ENCODE peak calls at places on chromosomes 5 and 9, in five cellular contexts. One of them, this sample, is unnamed.

GRCh38 chr5:58974083-58974482 is 391.2 kb downstream of the RAB3C start:
- DNase-seq in H9: no peak
- DNase-seq in adrenal gland: no peak
- DNase-seq in WTC11: no peak
- DNase-seq in fibroblast of lung: no peak
- DNase-seq in this sample: no peak

GRCh38 chr9:79382468-79382867 is 189.3 kb upstream of the TLE4 start:
- DNase-seq in WTC11: no peak
- DNase-seq in adrenal gland: no peak
- DNase-seq in fibroblast of lung: no peak
- DNase-seq in H9: no peak
- DNase-seq in this sample: no peak

GRCh38 chr9:87725900-87726709 is at the start of gene CTSL:
- DNase-seq in H9: peak
- DNase-seq in adrenal gland: peak
- DNase-seq in fibroblast of lung: peak
- DNase-seq in WTC11: peak
- DNase-seq in this sample: peak

GRCh38 chr9:23825143-23825531 is 903 bp downstream of the ELAVL2 start:
- DNase-seq in WTC11: peak
- DNase-seq in H9: peak
- DNase-seq in fibroblast of lung: no peak
- DNase-seq in adrenal gland: no peak
- DNase-seq in this sample: peak

GRCh38 chr5:72363146-72363802 is 43.1 kb downstream of the PTCD2 start:
- DNase-seq in H9: peak
- DNase-seq in adrenal gland: no peak
- DNase-seq in fibroblast of lung: peak
- DNase-seq in WTC11: no peak
- DNase-seq in this sample: no peak

GRCh38 chr5:62005551-62005950 is 300.5 kb upstream of the KIF2A start:
- DNase-seq in H9: no peak
- DNase-seq in fibroblast of lung: no peak
- DNase-seq in adrenal gland: no peak
- DNase-seq in WTC11: no peak
- DNase-seq in this sample: no peak

GRCh38 chr5:83285661-83286398 is 185.7 kb upstream of the VCAN start:
- DNase-seq in adrenal gland: no peak
- DNase-seq in fibroblast of lung: no peak
- DNase-seq in WTC11: no peak
- DNase-seq in H9: no peak
- DNase-seq in this sample: no peak

GRCh38 chr5:135031146-135031812 is 2.7 kb downstream of the PITX1 start:
- DNase-seq in adrenal gland: no peak
- DNase-seq in fibroblast of lung: peak
- DNase-seq in H9: peak
- DNase-seq in WTC11: peak
- DNase-seq in this sample: no peak

GRCh38 chr5:335740-336038 is 14.2 kb downstream of the AHRR start:
- DNase-seq in H9: no peak
- DNase-seq in adrenal gland: no peak
- DNase-seq in WTC11: no peak
- DNase-seq in fibroblast of lung: no peak
- DNase-seq in this sample: no peak

GRCh38 chr9:99052849-99053715 is 51.8 kb upstream of the TGFBR1 start:
- DNase-seq in adrenal gland: no peak
- DNase-seq in H9: no peak
- DNase-seq in WTC11: no peak
- DNase-seq in fibroblast of lung: no peak
- DNase-seq in this sample: no peak

GRCh38 chr5:176866913-176867312 is 32.2 kb downstream of the HK3 start:
- DNase-seq in WTC11: no peak
- DNase-seq in adrenal gland: no peak
- DNase-seq in H9: no peak
- DNase-seq in fibroblast of lung: no peak
- DNase-seq in this sample: no peak

GRCh38 chr5:119953474-119953873 is 324.1 kb downstream of the FAM170A start:
- DNase-seq in adrenal gland: no peak
- DNase-seq in WTC11: no peak
- DNase-seq in fibroblast of lung: no peak
- DNase-seq in H9: no peak
- DNase-seq in this sample: no peak

GRCh38 chr5:165333623-165334022 is 1828.2 kb downstream of the MAT2B start:
- DNase-seq in WTC11: no peak
- DNase-seq in fibroblast of lung: no peak
- DNase-seq in H9: no peak
- DNase-seq in adrenal gland: no peak
- DNase-seq in this sample: no peak

GRCh38 chr9:105258225-105258737 is 13.8 kb downstream of the SLC44A1 start:
- DNase-seq in H9: no peak
- DNase-seq in WTC11: no peak
- DNase-seq in fibroblast of lung: no peak
- DNase-seq in adrenal gland: no peak
- DNase-seq in this sample: no peak

GRCh38 chr5:150175536-150175935 is 9.0 kb downstream of the CDX1 start:
- DNase-seq in WTC11: peak
- DNase-seq in adrenal gland: no peak
- DNase-seq in H9: peak
- DNase-seq in fibroblast of lung: no peak
- DNase-seq in this sample: no peak

GRCh38 chr9:95505676-95506437 is 10.9 kb downstream of the PTCH1 start:
- DNase-seq in adrenal gland: no peak
- DNase-seq in H9: peak
- DNase-seq in fibroblast of lung: peak
- DNase-seq in WTC11: peak
- DNase-seq in this sample: peak

GRCh38 chr9:76764138-76764537 is at the start of gene PCA3:
- DNase-seq in H9: no peak
- DNase-seq in WTC11: no peak
- DNase-seq in adrenal gland: no peak
- DNase-seq in fibroblast of lung: no peak
- DNase-seq in this sample: no peak

GRCh38 chr5:117089001-117089400 is 514.4 kb upstream of the SEMA6A start:
- DNase-seq in H9: no peak
- DNase-seq in WTC11: no peak
- DNase-seq in fibroblast of lung: no peak
- DNase-seq in adrenal gland: no peak
- DNase-seq in this sample: no peak

GRCh38 chr5:53568868-53569267 is 8.4 kb downstream of the NDUFS4 start:
- DNase-seq in fibroblast of lung: peak
- DNase-seq in WTC11: no peak
- DNase-seq in H9: no peak
- DNase-seq in adrenal gland: no peak
- DNase-seq in this sample: no peak

GRCh38 chr9:13524245-13524644 is 244.8 kb upstream of the MPDZ start:
- DNase-seq in adrenal gland: no peak
- DNase-seq in WTC11: no peak
- DNase-seq in fibroblast of lung: peak
- DNase-seq in H9: no peak
- DNase-seq in this sample: no peak

GRCh38 chr5:153782589-153783238 is 256.0 kb downstream of the FAM114A2 start:
- DNase-seq in H9: peak
- DNase-seq in WTC11: peak
- DNase-seq in fibroblast of lung: no peak
- DNase-seq in adrenal gland: no peak
- DNase-seq in this sample: no peak

GRCh38 chr5:76527685-76528161 is 95.5 kb downstream of the F2RL2 start:
- DNase-seq in adrenal gland: no peak
- DNase-seq in H9: no peak
- DNase-seq in fibroblast of lung: peak
- DNase-seq in WTC11: no peak
- DNase-seq in this sample: no peak

GRCh38 chr5:151195622-151196021 is 28.3 kb downstream of the CCDC69 start:
- DNase-seq in fibroblast of lung: peak
- DNase-seq in H9: no peak
- DNase-seq in adrenal gland: no peak
- DNase-seq in WTC11: no peak
- DNase-seq in this sample: no peak

GRCh38 chr5:111469905-111470304 is 42.4 kb downstream of the STARD4 start:
- DNase-seq in fibroblast of lung: peak
- DNase-seq in adrenal gland: no peak
- DNase-seq in H9: no peak
- DNase-seq in WTC11: no peak
- DNase-seq in this sample: no peak

GRCh38 chr5:34476941-34477565 is 179.1 kb upstream of the RAI14 start:
- DNase-seq in WTC11: no peak
- DNase-seq in H9: no peak
- DNase-seq in fibroblast of lung: no peak
- DNase-seq in adrenal gland: no peak
- DNase-seq in this sample: no peak

GRCh38 chr5:84480873-84481637 is 96.4 kb upstream of the EDIL3 start:
- DNase-seq in WTC11: no peak
- DNase-seq in H9: peak
- DNase-seq in adrenal gland: no peak
- DNase-seq in fibroblast of lung: no peak
- DNase-seq in this sample: no peak

GRCh38 chr9:121819511-121820231 is 168.2 kb downstream of the DAB2IP start:
- DNase-seq in fibroblast of lung: peak
- DNase-seq in WTC11: peak
- DNase-seq in adrenal gland: no peak
- DNase-seq in H9: peak
- DNase-seq in this sample: peak

DNA sequence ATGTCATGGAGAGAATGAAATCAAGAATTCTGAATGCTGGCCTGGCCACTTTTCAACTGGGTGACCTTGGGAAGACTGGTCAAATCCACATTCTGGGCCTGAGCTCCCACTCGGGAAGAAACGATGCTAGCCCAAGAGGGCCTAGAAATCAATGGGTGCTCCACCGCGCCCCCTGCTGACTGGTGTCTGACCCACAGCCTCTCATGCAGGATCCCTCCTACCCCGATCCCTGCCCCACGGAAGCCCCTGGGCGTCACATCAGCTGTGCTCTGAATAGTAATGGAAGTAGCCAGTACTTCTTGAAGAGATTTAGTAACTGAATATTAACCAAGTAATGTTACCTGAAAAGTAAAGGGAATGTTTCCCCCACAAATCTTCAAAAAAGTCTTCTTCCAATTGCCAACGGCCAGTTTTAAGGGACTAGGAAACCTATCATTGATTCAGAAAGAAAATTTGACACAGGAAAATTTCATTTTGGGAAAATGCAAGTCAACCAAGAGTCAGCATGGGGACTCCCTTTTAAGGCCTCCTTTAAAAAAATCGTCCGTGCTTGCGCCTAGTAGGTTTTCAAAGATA is 43.9 kb downstream of the CRB2 start:
- DNase-seq in H9: peak
- DNase-seq in fibroblast of lung: no peak
- DNase-seq in adrenal gland: no peak
- DNase-seq in WTC11: peak
- DNase-seq in this sample: peak
- TF ChIP-seq CTCF in H9: peak
- TF ChIP-seq CTCF in fibroblast of lung: peak
- TF ChIP-seq CTCF in adrenal gland: no peak
- TF ChIP-seq CTCF in WTC11: peak
- TF ChIP-seq CTCF in this sample: peak

DNA sequence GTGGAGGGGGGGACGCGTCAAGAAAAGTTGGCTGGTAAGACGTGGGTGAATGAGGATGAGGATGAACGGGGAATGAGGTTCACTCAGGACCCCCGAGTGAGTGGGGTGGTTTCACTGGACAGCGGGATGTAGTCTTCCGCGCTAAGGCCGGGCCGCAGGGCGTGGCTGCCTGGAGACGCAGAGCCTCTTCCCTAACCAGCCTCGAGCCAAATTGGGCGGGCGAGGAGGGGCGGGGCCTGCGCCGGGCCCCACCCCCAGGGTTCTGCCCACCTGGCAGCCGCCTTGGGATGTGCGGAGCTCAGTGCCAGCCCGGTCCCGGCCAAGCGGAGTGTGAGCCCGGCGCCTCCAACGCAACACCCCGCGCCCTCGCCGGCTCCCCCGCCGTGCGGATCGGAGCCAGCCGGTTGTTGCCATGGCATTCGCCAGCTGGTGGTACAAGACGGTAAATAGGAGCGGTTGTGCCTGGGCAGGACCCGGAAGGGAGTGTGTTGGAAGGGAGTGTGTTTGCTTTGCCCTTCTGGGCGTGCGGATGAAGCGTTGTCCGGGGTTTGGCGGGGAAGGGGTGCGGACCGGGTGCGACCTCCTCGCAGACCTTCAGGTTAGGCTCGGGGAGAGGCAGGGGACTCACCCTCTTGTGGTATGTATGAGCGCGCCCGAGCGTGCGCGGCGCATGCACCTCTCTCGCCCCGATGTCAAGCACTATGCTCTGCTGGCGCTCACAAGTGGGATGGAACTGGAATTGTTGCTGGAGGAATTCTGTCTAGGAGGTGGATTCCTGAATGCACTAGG is 743 bp downstream of the CAST start:
- DNase-seq in WTC11: peak
- DNase-seq in adrenal gland: peak
- DNase-seq in fibroblast of lung: peak
- DNase-seq in H9: peak
- DNase-seq in this sample: peak
- TF ChIP-seq CTCF in WTC11: no peak
- TF ChIP-seq CTCF in adrenal gland: no peak
- TF ChIP-seq CTCF in fibroblast of lung: no peak
- TF ChIP-seq CTCF in H9: no peak
- TF ChIP-seq CTCF in this sample: no peak

DNA sequence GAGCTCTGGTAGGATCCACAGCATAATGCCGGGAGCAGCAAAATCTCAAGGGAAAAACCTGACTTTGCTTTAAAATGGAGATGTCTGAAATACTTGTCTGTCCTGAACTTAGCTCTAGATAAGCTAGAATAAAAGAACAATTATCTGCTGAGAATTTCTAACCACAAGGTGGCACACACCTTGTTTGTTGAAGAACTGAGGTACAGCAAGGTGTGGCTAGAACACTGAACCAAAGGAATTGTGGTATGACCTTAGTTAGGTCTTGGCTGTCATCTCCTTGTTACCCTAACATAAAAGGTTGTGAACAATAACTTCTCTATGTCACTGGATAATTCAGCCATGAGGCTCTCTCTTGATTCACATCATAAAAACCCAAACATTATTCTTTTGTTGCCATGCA is 72.3 kb upstream of the ANXA1 start:
- DNase-seq in WTC11: no peak
- DNase-seq in H9: no peak
- DNase-seq in adrenal gland: no peak
- DNase-seq in fibroblast of lung: no peak
- DNase-seq in this sample: no peak
- TF ChIP-seq CTCF in WTC11: no peak
- TF ChIP-seq CTCF in H9: peak
- TF ChIP-seq CTCF in adrenal gland: no peak
- TF ChIP-seq CTCF in fibroblast of lung: no peak
- TF ChIP-seq CTCF in this sample: no peak

GRCh38 chr5:173328896-173329369 is 719 bp upstream of the STC2 start:
- DNase-seq in adrenal gland: no peak
- DNase-seq in H9: peak
- DNase-seq in WTC11: peak
- DNase-seq in fibroblast of lung: peak
- DNase-seq in this sample: no peak

GRCh38 chr5:173327084-173327947 is 898 bp downstream of the STC2 start:
- DNase-seq in adrenal gland: no peak
- DNase-seq in H9: no peak
- DNase-seq in WTC11: no peak
- DNase-seq in fibroblast of lung: peak
- DNase-seq in this sample: peak

GRCh38 chr5:173329370-173330150 is 1.3 kb upstream of the STC2 start:
- DNase-seq in H9: peak
- DNase-seq in adrenal gland: no peak
- DNase-seq in fibroblast of lung: no peak
- DNase-seq in WTC11: peak
- DNase-seq in this sample: peak

GRCh38 chr5:173326501-173326960 is 1.7 kb downstream of the STC2 start:
- DNase-seq in adrenal gland: no peak
- DNase-seq in fibroblast of lung: peak
- DNase-seq in H9: no peak
- DNase-seq in WTC11: no peak
- DNase-seq in this sample: no peak

GRCh38 chr5:173327948-173328895 is at the start of gene STC2:
- DNase-seq in WTC11: peak
- DNase-seq in H9: peak
- DNase-seq in adrenal gland: peak
- DNase-seq in fibroblast of lung: peak
- DNase-seq in this sample: peak
- TF ChIP-seq CTCF in WTC11: no peak
- TF ChIP-seq CTCF in H9: no peak
- TF ChIP-seq CTCF in adrenal gland: no peak
- TF ChIP-seq CTCF in fibroblast of lung: no peak
- TF ChIP-seq CTCF in this sample: no peak